ENCODE peak calls at places on chromosomes 5 and 9, in seven cellular contexts. B is IMR-90, K is hepatocyte, I is HCT116, G is astrocyte, O is ascending aorta, E is A673. M is an unnamed sample.

GRCh38 chr9:70765935-70766334 is 351.5 kb upstream of the KLF9 start:
- DNase-seq in E (no peak), B (no peak), O (no peak), K (no peak), I (no peak), G (no peak), M (no peak)

GRCh38 chr9:136311037-136311432 is 7.1 kb upstream of the CCDC187 start:
- DNase-seq in G (no peak), K (no peak), B (no peak), I (no peak), E (no peak), O (no peak), M (no peak)

GRCh38 chr9:117411547-117411946 is 3.3 kb downstream of the ASTN2 start:
- DNase-seq in I (no peak), O (peak; percentile 64), E (peak; percentile 38), B (peak; percentile 6), G (no peak), K (peak; percentile 57), M (peak; percentile 12)

GRCh38 chr9:72334658-72335337 is 30.2 kb downstream of the ZFAND5 start:
- DNase-seq in G (no peak), K (no peak), E (no peak), I (no peak), O (no peak), B (no peak), M (no peak)

GRCh38 chr5:175884214-175884613 is 12.8 kb downstream of the CPLX2 start:
- DNase-seq in G (no peak), I (no peak), E (no peak), K (no peak), O (no peak), B (no peak), M (no peak)

GRCh38 chr9:14313951-14314423 is at the start of gene NFIB:
- DNase-seq in I (no peak), B (peak; percentile 24), E (no peak), K (peak; percentile 73), G (no peak), O (peak; percentile 78), M (peak; percentile 70)

GRCh38 chr5:45639038-45639437 is 57.1 kb downstream of the HCN1 start:
- DNase-seq in G (no peak), I (peak; percentile 8), B (no peak), O (no peak), E (peak; percentile 20), K (no peak), M (peak; percentile 0)

GRCh38 chr5:24142346-24142745 is 502.4 kb downstream of the CDH10 start:
- DNase-seq in G (no peak), B (no peak), I (no peak), E (peak; percentile 37), K (no peak), O (no peak), M (no peak)

GRCh38 chr5:109953821-109954220 is 264.1 kb downstream of the MAN2A1 start:
- DNase-seq in O (no peak), G (peak; percentile 31), B (no peak), I (no peak), K (no peak), E (no peak), M (no peak)

GRCh38 chr5:150895431-150896428 is 9.1 kb downstream of the ZNF300 start:
- DNase-seq in I (no peak), O (no peak), G (no peak), B (no peak), E (no peak), K (no peak), M (no peak)
- H3K4me3 ChIP-seq in I (no peak overlapping the region), O (no peak overlapping the region), G (no peak overlapping the region), B (no peak overlapping the region), E (no peak overlapping the region), K (no peak overlapping the region), M (no peak overlapping the region)

GRCh38 chr5:114790403-114790792 is 379.3 kb downstream of the TRIM36 start:
- DNase-seq in O (no peak), E (no peak), B (no peak), I (no peak), G (no peak), K (no peak), M (no peak)

DNA sequence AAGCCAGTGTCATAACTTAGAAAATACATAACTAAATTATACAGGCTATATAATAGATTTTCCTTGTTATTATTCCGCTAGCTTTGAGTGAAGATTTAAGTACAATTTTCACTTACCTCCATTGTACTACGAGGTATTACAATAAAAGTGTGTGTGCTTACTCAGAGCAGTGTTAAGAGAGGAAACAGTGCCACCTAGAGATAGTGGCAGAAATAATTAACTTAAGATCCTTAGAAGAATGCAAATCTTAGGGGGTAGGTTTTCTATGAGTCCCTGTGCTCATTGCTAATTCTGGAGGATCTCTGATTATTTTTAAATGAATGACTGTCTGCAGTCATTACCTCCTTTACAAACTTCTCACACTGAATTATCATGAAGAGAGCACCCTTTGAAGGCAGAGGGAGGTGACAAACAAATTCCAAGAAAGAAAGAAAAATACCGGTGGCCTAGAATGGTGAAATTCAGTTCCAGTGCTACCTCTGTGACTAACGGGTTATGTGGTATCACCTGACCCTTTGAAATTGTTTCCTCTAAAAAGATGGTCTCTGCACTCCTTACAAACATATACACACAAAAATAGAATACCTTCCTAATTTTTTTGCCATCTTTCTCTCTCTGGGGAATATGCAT is 379.8 kb downstream of the TRIM36 start:
- DNase-seq in G (peak; percentile 0), K (peak; percentile 67), O (no peak), I (peak; percentile 34), E (peak; percentile 43), B (no peak), M (peak; percentile 11)
- TF ChIP-seq CTCF in G (peak; percentile 11), K (peak; percentile 74), O (peak; percentile 31), I (peak; percentile 63), E (peak; percentile 60), B (peak; percentile 42), M (no peak)

GRCh38 chr9:107213080-107213479 is 70.0 kb upstream of the RAD23B start:
- DNase-seq in G (no peak), I (no peak), E (no peak), O (no peak), B (no peak), K (no peak), M (no peak)

GRCh38 chr9:107210775-107211174 is 72.3 kb upstream of the RAD23B start:
- DNase-seq in K (no peak), B (no peak), I (peak; percentile 69), E (no peak), O (no peak), G (no peak), M (no peak)

GRCh38 chr9:107212613-107213012 is 70.5 kb upstream of the RAD23B start:
- DNase-seq in O (no peak), B (no peak), I (no peak), K (no peak), E (no peak), G (no peak), M (no peak)

GRCh38 chr9:107213561-107214028 is 69.5 kb upstream of the RAD23B start:
- DNase-seq in I (peak; percentile 96), B (peak; percentile 94), O (no peak), K (peak; percentile 55), G (peak; percentile 96), E (peak; percentile 71), M (peak; percentile 90)

GRCh38 chr9:107211331-107211730 is 71.7 kb upstream of the RAD23B start:
- DNase-seq in I (no peak), O (no peak), B (no peak), E (no peak), K (no peak), G (no peak), M (no peak)
- H3K4me3 ChIP-seq in I (peak overlapping the region; percentile 2), O (no peak overlapping the region), B (no peak overlapping the region), E (no peak overlapping the region), K (no peak overlapping the region), G (no peak overlapping the region), M (no peak overlapping the region)

DNA sequence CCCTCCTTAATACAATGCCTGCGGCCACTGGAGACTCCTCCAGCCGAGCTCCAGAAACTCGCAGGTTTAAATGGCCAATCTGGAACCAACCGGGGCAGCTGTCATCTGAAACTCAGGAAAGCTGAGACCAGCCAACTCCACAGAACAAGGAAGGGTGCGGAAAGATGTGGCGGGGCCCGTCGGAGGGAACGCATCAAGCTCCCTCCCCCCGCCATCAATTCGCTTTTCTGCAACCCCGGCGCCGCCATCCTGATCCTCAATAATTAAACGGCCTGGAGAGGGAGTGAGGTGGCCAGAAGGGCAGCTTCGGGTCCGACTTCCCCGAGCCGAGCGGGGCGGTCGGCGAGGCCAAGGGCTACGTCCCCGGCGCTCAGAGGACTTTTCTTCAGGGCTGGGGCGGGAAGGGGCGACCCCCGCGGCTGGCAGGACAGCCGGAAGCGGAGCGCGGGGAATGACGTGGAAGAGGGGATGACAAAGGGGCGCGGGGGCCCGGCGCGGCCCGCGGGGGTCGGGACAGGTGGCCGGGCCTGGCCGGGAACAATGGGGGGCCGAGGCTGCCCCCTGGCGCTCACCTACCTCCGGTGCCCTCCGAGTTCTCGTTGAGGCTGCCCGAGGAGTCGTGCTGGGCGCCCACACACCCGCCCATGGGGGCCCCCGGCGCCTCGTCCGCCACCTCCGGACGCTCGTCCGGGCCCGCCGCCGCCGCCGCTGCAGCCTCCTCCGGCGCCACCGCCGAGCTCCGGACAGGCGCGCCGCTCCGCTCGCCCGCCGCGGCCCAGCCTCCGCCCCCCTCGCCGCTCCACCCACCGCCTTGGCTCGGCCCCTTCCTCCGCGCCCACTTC is at the start of gene UBTD2:
- DNase-seq in E (peak; percentile 82), O (peak; percentile 91), I (no peak), G (peak; percentile 55), B (peak; percentile 70), K (peak; percentile 92), M (peak; percentile 67)
- TF ChIP-seq CTCF in E (peak; percentile 37), O (peak; percentile 61), I (no peak), G (peak; percentile 11), B (peak; percentile 45), K (peak; percentile 52), M (peak; percentile 27)

GRCh38 chr9:134376386-134377142 is 50.3 kb downstream of the RXRA start:
- DNase-seq in K (no peak), B (no peak), I (no peak), O (no peak), E (no peak), G (no peak), M (no peak)
- H3K4me3 ChIP-seq in K (no peak overlapping the region), B (no peak overlapping the region), I (no peak overlapping the region), O (no peak overlapping the region), E (no peak overlapping the region), G (no peak overlapping the region), M (no peak overlapping the region)

GRCh38 chr9:882416-882931 is 41.0 kb downstream of the DMRT1 start:
- DNase-seq in B (no peak), G (no peak), E (no peak), O (no peak), K (no peak), I (peak; percentile 8), M (no peak)
- TF ChIP-seq CTCF in B (no peak), G (no peak), E (no peak), O (no peak), K (no peak), I (peak; percentile 37), M (no peak)

M was measured in cardiac fibroblast.